ENCODE peak calls at places on chromosomes 6 and 20, in six cellular contexts. U, G, M, J, A and I are unnamed samples. For H3K27me3, the result is how much of the 10 kb centered on the place peaks cover.

GRCh38 chr6:44284119-44284518 is 13.9 kb downstream of the TMEM151B start:
- DNase-seq in A (no peak), M (no peak), G (no peak), U (no peak), J (no peak), I (no peak)

GRCh38 chr6:21398741-21399140 is 194.8 kb upstream of the SOX4 start:
- DNase-seq in U (no peak), M (peak), G (no peak), J (no peak), A (no peak), I (no peak)

GRCh38 chr6:114733596-114733995 is 390.8 kb upstream of the HS3ST5 start:
- DNase-seq in J (no peak), M (no peak), U (no peak), A (no peak), G (no peak), I (no peak)

GRCh38 chr6:155186052-155186658 is 77.7 kb upstream of the CLDN20 start:
- DNase-seq in M (peak), U (no peak), J (no peak), G (no peak), A (no peak), I (no peak)

GRCh38 chr6:152631376-152631775 is 5.8 kb downstream of the SYNE1 start:
- DNase-seq in A (no peak), G (no peak), U (no peak), J (no peak), M (no peak), I (no peak)

GRCh38 chr6:15962449-15962764 is 166.5 kb upstream of the MYLIP start:
- DNase-seq in A (no peak), J (no peak), G (no peak), M (peak), U (no peak), I (no peak)

GRCh38 chr6:46011241-46012085 is 4.2 kb downstream of the CLIC5 start:
- DNase-seq in J (no peak), U (no peak), G (peak), A (no peak), M (no peak), I (no peak)

GRCh38 chr6:139126255-139126654 is 8.6 kb upstream of the HECA start:
- DNase-seq in U (no peak), A (no peak), J (peak), G (peak), M (no peak), I (peak)

GRCh38 chr20:37385659-37386504 is 39.9 kb downstream of the SRC start:
- DNase-seq in G (no peak), A (no peak), M (no peak), U (peak), J (no peak), I (peak)

GRCh38 chr6:3039384-3039783 is 28.9 kb upstream of the RIPK1 start:
- DNase-seq in G (no peak), U (no peak), M (no peak), J (no peak), A (no peak), I (no peak)

GRCh38 chr6:96202571-96202970 is 186.8 kb downstream of the FUT9 start:
- DNase-seq in A (no peak), M (no peak), U (no peak), J (no peak), G (no peak), I (no peak)

GRCh38 chr6:12968290-12968689 is 251.7 kb downstream of the PHACTR1 start:
- DNase-seq in U (no peak), G (no peak), A (no peak), M (no peak), J (no peak), I (no peak)

GRCh38 chr6:15089569-15090144 is 156.2 kb upstream of the JARID2 start:
- DNase-seq in G (no peak), A (peak), U (no peak), J (no peak), M (no peak), I (no peak)

GRCh38 chr6:6825986-6826901 is 237.7 kb downstream of the LY86 start:
- DNase-seq in J (peak), M (no peak), G (no peak), U (no peak), A (peak), I (peak)

GRCh38 chr6:124984668-124985338 is 22.6 kb downstream of the RNF217 start:
- DNase-seq in J (no peak), M (no peak), G (no peak), A (no peak), U (no peak), I (no peak)

GRCh38 chr20:53839423-53840176 is 230.8 kb downstream of the BCAS1 start:
- DNase-seq in G (peak), A (no peak), U (peak), J (no peak), M (no peak), I (no peak)

GRCh38 chr20:44253528-44253927 is 6.4 kb downstream of the GDAP1L1 start:
- DNase-seq in M (no peak), J (no peak), G (no peak), U (no peak), A (no peak), I (no peak)

GRCh38 chr6:42938987-42939809 is 9.9 kb downstream of the CNPY3 start:
- DNase-seq in J (peak), A (no peak), G (no peak), U (peak), M (peak), I (no peak)

GRCh38 chr6:145148392-145149175 is 586.7 kb downstream of the EPM2A start:
- DNase-seq in M (peak), A (no peak), G (no peak), U (no peak), J (no peak), I (peak)

DNA sequence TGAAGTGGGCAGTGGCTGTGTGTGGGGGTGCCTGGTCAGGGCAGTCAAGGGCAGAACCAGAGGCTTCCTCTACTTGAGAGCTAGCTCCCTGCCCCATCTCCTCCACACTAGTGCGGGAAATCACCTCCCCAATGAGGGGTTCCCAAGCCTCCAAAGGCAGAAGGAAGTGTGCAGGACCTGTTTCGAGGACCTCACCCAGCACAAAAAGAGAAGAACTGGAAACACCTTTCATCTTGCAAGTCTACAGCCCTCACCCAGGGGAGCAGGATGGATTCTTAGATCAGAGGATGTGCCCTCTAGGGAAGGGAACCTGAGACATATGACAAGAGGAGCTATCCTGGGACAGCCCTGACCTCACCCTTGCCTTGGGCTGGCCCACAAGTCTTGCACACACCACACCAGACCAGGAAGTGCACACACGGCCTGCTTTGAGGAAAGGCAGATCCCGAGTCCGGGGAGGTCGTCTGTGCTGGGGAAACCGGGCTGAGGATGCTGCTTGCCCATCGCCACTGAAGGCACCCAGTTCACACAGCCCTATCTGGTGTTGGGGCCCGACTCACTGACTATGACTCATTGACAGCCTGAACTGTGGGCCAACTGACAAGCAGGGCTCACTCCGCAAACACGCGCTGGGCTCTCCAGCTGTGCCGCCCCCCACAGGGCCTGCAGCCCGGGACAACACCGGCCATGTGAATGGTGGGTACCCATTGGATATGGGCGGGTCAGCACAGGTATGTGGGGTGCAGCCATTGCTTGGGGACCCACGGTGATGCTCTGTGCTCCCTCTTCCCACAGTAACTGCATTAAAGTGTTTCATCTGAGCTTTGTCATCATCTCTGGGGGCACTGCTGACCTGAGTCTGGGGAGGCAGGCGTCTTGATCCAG is 1.8 kb downstream of the SAMD10 start:
- DNase-seq in G (peak), U (peak), J (no peak), A (no peak), M (no peak), I (no peak)
- TF ChIP-seq CTCF in G (no peak), U (no peak), J (no peak), A (no peak), M (no peak), I (no peak)

DNA sequence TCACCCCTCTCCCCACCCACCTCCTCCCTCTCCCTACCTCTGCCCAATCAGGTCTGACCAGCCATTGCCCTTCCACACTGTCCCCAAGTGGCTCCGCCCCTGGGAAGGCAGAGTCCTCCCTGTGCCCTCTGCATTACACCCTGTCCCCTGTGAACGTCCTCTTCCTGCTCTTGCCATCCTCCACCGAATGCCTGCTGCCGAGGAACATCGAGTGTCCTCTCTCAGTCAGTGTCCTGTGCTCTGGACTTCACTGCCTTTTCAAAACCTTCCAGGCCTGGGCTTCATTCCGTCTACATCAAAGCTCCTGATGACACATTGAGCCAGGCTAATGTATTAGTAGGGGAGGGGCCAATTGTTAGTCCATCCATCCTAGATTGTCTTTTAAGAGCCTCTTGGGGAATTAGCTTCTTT is 3.3 kb upstream of the PACSIN1 start:
- DNase-seq in U (no peak), M (peak), J (no peak), G (no peak), A (no peak), I (peak)
- H3K27me3 ChIP-seq in U (under half), M (under half), J (under half), G (under half), A (under half), I (under half)

DNA sequence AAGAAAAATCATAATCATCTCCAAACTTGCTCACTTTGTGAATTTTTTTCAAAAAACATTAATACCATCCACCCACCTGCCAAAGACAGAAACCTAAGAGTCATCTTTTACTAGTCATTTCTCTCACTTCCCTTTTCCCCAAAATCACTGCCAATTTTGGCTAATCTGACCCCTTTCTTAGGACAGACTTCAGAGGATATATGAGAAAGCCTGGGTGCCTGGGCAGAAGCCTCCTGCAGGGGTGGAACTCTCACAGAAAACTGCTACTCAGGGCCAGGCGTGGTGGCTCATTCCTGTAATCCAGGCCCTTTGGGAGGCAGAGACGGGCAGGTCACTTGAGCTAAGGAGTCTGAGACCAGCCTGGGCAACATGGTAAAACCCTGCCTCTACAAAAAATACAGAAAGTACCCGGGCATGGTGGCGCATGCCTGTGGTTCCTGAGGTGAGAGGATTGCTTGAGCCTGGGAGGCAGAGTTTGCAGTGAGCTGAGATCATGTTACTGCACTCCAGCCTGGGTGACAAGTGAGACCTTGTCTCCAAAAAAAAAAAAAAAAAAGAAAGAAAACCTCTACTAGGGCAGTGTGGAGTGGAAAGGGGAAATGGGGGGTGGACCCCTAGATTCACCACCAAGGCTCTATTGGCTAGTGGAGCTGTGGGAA is 3.8 kb downstream of the DEK start:
- DNase-seq in A (no peak), U (no peak), G (no peak), J (no peak), M (no peak), I (peak)
- TF ChIP-seq CTCF in A (no peak), U (no peak), G (no peak), J (no peak), M (no peak), I (peak)

GRCh38 chr6:148968636-148969270 is 221.9 kb downstream of the UST start:
- DNase-seq in U (no peak), A (no peak), M (no peak), G (no peak), J (no peak), I (no peak)

GRCh38 chr6:148967546-148967945 is 220.7 kb downstream of the UST start:
- DNase-seq in U (no peak), M (no peak), A (no peak), G (no peak), J (no peak), I (no peak)

GRCh38 chr6:148971027-148971927 is 224.4 kb downstream of the UST start:
- DNase-seq in U (no peak), M (no peak), A (no peak), J (no peak), G (no peak), I (no peak)

GRCh38 chr6:148969679-148970078 is 222.8 kb downstream of the UST start:
- DNase-seq in U (no peak), M (peak), A (no peak), G (no peak), J (peak), I (no peak)

GRCh38 chr6:148969271-148969666 is 222.4 kb downstream of the UST start:
- DNase-seq in U (no peak), J (no peak), M (no peak), G (no peak), A (no peak), I (no peak)
- H3K27me3 ChIP-seq in U (under half), J (under half), M (under half), G (under half), A (under half), I (under half)

DNA sequence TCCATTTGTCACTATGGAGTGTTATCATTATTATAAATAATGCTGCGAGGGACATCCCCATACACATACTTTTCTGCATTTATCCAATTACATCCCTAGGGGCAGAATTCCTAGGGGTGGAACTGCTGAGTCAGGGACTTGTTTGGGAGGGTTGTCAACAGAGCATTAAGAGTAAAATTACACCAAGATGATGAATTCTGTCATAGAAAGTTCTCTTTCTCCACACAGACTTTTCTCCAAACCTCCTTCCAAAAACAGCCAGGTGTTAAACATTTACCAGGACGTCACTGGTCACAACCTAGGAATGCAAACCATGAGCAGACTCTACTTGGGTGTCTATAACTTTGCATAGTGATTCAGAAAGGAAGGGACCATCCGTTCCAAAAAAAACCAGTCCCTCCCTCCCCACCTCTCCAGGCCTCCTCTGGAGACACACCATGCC is 95.5 kb downstream of the PRND start:
- DNase-seq in G (no peak), J (no peak), A (no peak), M (no peak), U (no peak), I (no peak)
- TF ChIP-seq CTCF in G (no peak), J (no peak), A (no peak), M (peak), U (no peak), I (no peak)

GRCh38 chr6:111480988-111481830 is 1.8 kb downstream of the REV3L start:
- DNase-seq in M (no peak), J (no peak), A (no peak), G (no peak), U (no peak), I (no peak)

GRCh38 chr6:111477481-111477938 is 5.5 kb downstream of the REV3L start:
- DNase-seq in J (no peak), M (peak), G (no peak), A (no peak), U (no peak), I (no peak)

GRCh38 chr6:111478749-111479148 is 4.3 kb downstream of the REV3L start:
- DNase-seq in M (peak), A (no peak), G (no peak), J (no peak), U (no peak), I (no peak)

GRCh38 chr6:111474771-111475170 is 8.2 kb downstream of the REV3L start:
- DNase-seq in J (no peak), M (no peak), U (no peak), G (no peak), A (no peak), I (no peak)

GRCh38 chr6:111478064-111478476 is 4.9 kb downstream of the REV3L start:
- DNase-seq in J (no peak), G (no peak), U (no peak), A (no peak), M (no peak), I (no peak)
- H3K27me3 ChIP-seq in J (under half), G (under half), U (under half), A (under half), M (half or more), I (under half)